ENCODE peak calls at places on chromosome 5, in seven cellular contexts. I, D, X, P, G, R and U are unnamed samples. For H3K4me1, the result is how much of the 10 kb centered on the place peaks cover.

GRCh38 chr5:1526151-1526631 is 2.4 kb upstream of the LPCAT1 start:
- DNase-seq in I (no peak), G (peak), D (no peak), X (peak), R (no peak), P (peak), U (peak)

GRCh38 chr5:43019615-43020293 is 20.4 kb downstream of the ANXA2R start:
- DNase-seq in P (no peak), G (peak), I (peak), D (peak), R (no peak), X (no peak), U (peak)

GRCh38 chr5:68958428-68958827 is 135.4 kb upstream of the SLC30A5 start:
- DNase-seq in I (no peak), D (no peak), X (no peak), P (no peak), G (no peak), R (no peak), U (no peak)

GRCh38 chr5:68137451-68138190 is 77.9 kb upstream of the PIK3R1 start:
- DNase-seq in R (no peak), D (no peak), G (no peak), I (no peak), X (no peak), P (no peak), U (no peak)

GRCh38 chr5:111741270-111741669 is 15.7 kb downstream of the NREP start:
- DNase-seq in P (no peak), D (no peak), G (no peak), R (no peak), I (no peak), X (no peak), U (no peak)

GRCh38 chr5:1430121-1430795 is 15.0 kb downstream of the SLC6A3 start:
- DNase-seq in D (no peak), X (no peak), P (no peak), G (no peak), I (no peak), R (no peak), U (no peak)

GRCh38 chr5:170070556-170071412 is 34.9 kb upstream of the FOXI1 start:
- DNase-seq in R (no peak), I (peak), P (no peak), X (no peak), D (peak), G (no peak), U (no peak)

GRCh38 chr5:62653864-62654575 is 75.4 kb downstream of the LRRC70 start:
- DNase-seq in X (no peak), G (no peak), R (peak), D (no peak), I (no peak), P (no peak), U (no peak)

DNA sequence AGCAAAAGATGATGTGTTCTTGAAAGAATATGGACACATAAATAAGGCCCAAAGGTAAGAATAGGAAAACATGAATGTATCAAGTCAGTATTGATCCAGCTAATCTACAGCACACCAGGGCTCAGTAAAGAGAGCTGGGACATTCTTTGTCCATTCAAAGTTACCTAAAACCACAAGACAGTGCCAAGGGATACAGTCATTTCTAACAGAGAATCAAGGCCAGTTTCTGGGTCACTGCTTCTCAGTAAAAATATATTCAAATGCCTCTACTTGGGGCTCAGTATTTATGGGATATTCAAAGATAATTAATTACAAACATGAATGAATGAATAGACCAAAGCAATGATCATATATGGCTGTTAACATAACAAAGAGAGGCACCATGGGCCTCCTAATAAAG is 35.0 kb downstream of the MTMR12 start:
- DNase-seq in D (no peak), P (no peak), G (no peak), X (no peak), R (no peak), I (no peak), U (no peak)
- H3K4me1 ChIP-seq in D (under half), P (under half), G (under half), X (under half), R (under half), I (under half), U (under half)

GRCh38 chr5:118882666-118883065 is 105.7 kb downstream of the DTWD2 start:
- DNase-seq in D (no peak), P (no peak), I (no peak), R (no peak), X (no peak), G (no peak), U (no peak)

GRCh38 chr5:118889165-118889564 is 99.2 kb downstream of the DTWD2 start:
- DNase-seq in R (no peak), G (no peak), I (no peak), P (no peak), X (no peak), D (no peak), U (no peak)

GRCh38 chr5:118891252-118891651 is 97.1 kb downstream of the DTWD2 start:
- DNase-seq in R (no peak), X (no peak), D (no peak), I (no peak), P (no peak), G (no peak), U (no peak)

GRCh38 chr5:118883396-118883795 is 105.0 kb downstream of the DTWD2 start:
- DNase-seq in P (no peak), X (no peak), R (no peak), G (no peak), D (no peak), I (no peak), U (no peak)

GRCh38 chr5:118888556-118888955 is 99.8 kb downstream of the DTWD2 start:
- DNase-seq in D (no peak), G (no peak), P (no peak), I (no peak), R (no peak), X (no peak), U (no peak)
- TF ChIP-seq EP300 in D (no peak), G (no peak), P (no peak), I (no peak), R (no peak), X (no peak), U (no peak)

DNA sequence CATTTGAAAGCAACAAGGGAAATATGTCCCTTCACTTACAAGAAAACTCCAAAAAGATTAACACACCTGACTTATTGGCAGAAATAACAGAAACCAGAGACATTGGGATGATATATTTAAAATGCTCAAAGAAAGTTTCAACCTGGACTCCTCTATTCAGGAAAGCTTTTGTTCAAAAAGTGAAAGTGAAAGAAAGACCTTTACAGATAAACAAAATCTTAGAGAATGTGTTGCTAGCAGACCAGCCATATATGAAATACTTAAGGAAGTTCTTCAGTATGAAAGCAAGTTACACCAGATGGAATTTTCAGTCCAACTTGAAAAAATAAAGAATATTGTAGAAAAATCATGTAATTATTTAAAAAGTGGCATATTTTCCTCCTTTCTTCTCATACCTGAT is 1075.1 kb downstream of the NR2F1-AS1 start:
- DNase-seq in P (no peak), I (no peak), R (no peak), D (no peak), X (no peak), G (no peak), U (no peak)
- H3K4me1 ChIP-seq in P (under half), I (under half), R (under half), D (under half), X (under half), G (under half), U (under half)

DNA sequence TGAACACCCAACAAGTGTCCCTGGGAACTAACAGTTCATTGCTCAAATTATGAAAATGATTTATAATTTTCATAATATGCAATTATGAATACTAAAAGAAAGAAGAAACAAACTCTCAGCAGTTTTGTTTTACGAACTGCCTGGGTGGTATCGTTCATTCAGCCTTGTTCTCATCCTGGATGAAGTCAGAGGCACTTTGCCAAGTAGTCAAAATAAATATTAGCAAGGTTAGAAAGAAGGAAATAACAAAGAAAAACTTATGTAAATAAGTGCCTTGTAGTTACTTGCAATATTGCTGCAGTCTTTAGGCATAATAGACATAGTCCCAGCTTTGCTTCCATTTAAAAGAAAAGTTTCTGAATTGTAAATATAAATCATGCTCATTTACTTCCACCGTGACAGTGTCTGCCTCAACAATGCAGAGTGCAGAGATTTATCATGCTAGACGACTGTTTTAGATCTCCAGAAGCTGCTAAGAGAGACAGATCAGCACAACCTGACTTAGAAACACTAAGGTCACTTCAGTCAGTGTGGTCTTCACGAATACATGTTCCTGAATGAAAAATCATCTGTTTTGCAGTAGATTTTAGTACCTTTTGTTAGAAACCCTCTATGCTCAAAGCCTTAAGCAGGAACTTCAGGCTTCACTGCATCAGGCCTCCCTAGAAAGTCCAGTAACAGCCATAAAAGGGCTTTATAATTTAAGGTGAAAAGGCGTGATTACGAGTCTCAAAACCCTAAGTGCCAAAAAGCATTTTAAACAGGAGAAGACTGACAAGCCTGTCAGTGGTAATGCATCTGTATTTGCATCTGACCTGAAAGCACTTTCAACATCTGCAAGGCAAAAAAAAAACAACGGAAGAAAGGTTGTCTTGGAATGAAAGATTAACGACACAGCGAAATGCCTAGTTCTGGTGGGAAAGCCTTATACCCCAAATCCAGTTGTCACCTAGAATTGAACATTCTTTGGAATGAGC is 92.1 kb downstream of the TMEM167A start:
- DNase-seq in R (no peak), X (no peak), G (no peak), I (no peak), D (no peak), P (no peak), U (no peak)
- TF ChIP-seq EP300 in R (no peak), X (no peak), G (no peak), I (no peak), D (no peak), P (no peak), U (no peak)

GRCh38 chr5:134543820-134544692 is 18.6 kb downstream of the JADE2 start:
- DNase-seq in D (no peak), R (no peak), I (no peak), X (no peak), P (no peak), G (peak), U (no peak)

GRCh38 chr5:134547579-134547978 is 22.1 kb downstream of the JADE2 start:
- DNase-seq in I (no peak), D (no peak), P (no peak), G (no peak), R (no peak), X (no peak), U (peak)

GRCh38 chr5:134547999-134548626 is 22.6 kb downstream of the JADE2 start:
- DNase-seq in I (no peak), P (no peak), X (no peak), R (no peak), D (no peak), G (no peak), U (no peak)

GRCh38 chr5:134541736-134542376 is 16.4 kb downstream of the JADE2 start:
- DNase-seq in R (no peak), X (peak), P (no peak), D (no peak), G (peak), I (no peak), U (peak)

DNA sequence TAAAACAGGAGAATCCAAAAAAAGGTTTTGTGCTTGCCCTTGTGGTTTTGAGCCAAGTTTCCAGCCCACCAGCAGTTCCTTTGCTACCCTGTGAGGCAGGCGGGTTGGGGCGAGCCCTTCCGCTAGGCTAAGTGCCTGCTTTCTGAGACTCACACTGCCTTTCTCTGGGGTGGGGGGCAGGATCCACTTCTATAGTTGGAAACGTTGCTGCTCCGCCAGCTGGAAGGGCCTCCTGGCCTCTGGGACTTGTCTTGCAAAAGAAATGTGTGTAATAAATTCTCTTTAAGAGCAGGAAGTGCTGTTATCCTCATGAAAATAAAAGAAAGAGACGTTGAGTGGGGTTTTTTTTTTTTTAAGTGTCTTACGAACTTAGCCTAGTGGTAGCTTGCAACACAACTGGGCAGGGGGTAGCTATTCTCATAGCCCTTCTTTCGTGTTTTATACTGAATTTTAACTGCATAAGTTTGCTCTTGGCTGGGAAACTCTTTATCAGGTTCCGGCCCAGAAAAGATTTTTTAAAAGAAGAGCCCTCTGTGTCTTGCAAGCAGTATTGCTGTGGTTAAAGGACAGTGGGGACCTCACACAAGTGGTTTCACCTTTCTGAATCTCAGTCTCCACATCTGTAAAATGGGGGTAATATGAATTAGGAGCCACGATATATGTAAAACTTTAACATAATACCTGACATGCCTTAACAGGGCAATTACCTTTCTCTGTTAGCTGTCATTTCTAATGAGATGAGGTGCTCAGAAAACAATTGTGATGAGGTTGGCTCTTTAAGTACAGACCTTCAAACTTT is 19.8 kb downstream of the JADE2 start:
- DNase-seq in I (no peak), P (no peak), D (no peak), G (peak), R (no peak), X (peak), U (peak)
- H3K4me1 ChIP-seq in I (under half), P (under half), D (under half), G (under half), R (half or more), X (under half), U (half or more)

DNA sequence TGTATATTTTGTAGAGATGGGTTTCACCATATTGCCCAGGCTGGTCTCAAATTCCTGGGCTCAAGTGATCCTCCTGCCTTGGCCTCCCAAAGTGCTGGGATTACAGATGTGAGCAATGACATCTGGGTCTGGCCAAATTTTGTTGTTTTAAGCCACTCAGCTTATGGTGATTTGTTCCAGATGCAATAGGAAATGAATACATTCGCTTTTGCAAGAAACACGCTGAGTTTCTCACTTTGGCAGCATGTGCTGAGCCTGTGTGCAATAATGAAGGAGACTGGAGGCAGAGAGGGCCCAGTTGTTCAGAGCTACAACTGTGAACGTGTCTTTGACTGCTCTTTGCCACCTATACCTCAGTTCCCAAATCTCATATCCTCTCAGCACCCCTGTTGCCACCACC is 56.4 kb downstream of the KIF4B start:
- DNase-seq in R (no peak), X (no peak), D (no peak), I (no peak), G (no peak), P (no peak), U (no peak)
- TF ChIP-seq EP300 in R (no peak), X (no peak), D (no peak), I (no peak), G (no peak), P (no peak), U (no peak)

DNA sequence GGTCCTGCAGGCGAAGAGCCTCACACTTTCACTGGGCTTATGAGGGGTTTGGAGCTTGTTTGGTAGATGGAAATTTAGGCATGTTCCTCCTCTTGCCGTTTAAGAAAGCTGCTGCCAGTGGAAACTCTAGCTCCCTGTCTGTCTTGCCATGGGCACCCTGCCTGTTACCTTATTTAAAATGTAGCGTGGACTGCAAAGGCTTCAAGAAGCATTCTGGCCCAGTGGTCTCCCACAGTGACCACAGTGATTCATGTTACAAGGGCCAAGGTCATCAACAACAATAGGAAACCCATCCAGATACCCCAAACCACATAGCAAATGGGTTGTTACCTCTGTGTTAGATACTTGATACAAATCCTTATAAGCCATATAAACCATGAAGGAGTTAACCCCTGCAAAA is 96.6 kb downstream of the DPYSL3 start:
- DNase-seq in D (no peak), R (no peak), P (no peak), G (no peak), I (no peak), X (no peak), U (no peak)
- H3K4me1 ChIP-seq in D (under half), R (under half), P (under half), G (under half), I (under half), X (under half), U (under half)

GRCh38 chr5:177446184-177447065 is at the start of gene PRR7:
- DNase-seq in R (no peak), X (peak), D (peak), I (peak), G (peak), P (no peak), U (peak)
- TF ChIP-seq EP300 in R (no peak), X (no peak), D (no peak), I (no peak), G (no peak), P (peak), U (no peak)